ENCODE peak calls at places on chromosomes 4 and X, in five cellular contexts. One of them, this sample, is unnamed.
A peak's percentile ranks its signal among the peaks of the same experiment; 100 is the strongest.

GRCh38 chr4:150078996-150079581 is 844 bp downstream of the DCLK2 start:
- DNase-seq in neural crest cell: peak; percentile 35
- DNase-seq in BJ: no peak
- DNase-seq in fibroblast of pulmonary artery: no peak
- DNase-seq in WTC11: peak; percentile 50
- DNase-seq in this sample: peak; percentile 17

GRCh38 chr4:36712013-36712412 is 430.6 kb downstream of the DTHD1 start:
- DNase-seq in neural crest cell: no peak
- DNase-seq in WTC11: no peak
- DNase-seq in fibroblast of pulmonary artery: peak; percentile 28
- DNase-seq in BJ: no peak
- DNase-seq in this sample: no peak

GRCh38 chrX:49029876-49030275 is 13.3 kb downstream of the TFE3 start:
- DNase-seq in BJ: no peak
- DNase-seq in neural crest cell: no peak
- DNase-seq in fibroblast of pulmonary artery: no peak
- DNase-seq in WTC11: peak; percentile 69
- DNase-seq in this sample: no peak

GRCh38 chr4:94849901-94850300 is 92.1 kb downstream of the BMPR1B start:
- DNase-seq in WTC11: no peak
- DNase-seq in BJ: no peak
- DNase-seq in fibroblast of pulmonary artery: peak; percentile 11
- DNase-seq in neural crest cell: no peak
- DNase-seq in this sample: no peak

GRCh38 chr4:107640157-107640556 is 79.9 kb downstream of the PAPSS1 start:
- DNase-seq in WTC11: no peak
- DNase-seq in fibroblast of pulmonary artery: no peak
- DNase-seq in BJ: no peak
- DNase-seq in neural crest cell: no peak
- DNase-seq in this sample: no peak

GRCh38 chr4:58225460-58225859 is 1115.3 kb upstream of the IGFBP7 start:
- DNase-seq in WTC11: no peak
- DNase-seq in fibroblast of pulmonary artery: no peak
- DNase-seq in neural crest cell: no peak
- DNase-seq in BJ: no peak
- DNase-seq in this sample: no peak

GRCh38 chr4:3860913-3861636 is 94.9 kb downstream of the ADRA2C start:
- DNase-seq in BJ: no peak
- DNase-seq in WTC11: no peak
- DNase-seq in neural crest cell: no peak
- DNase-seq in fibroblast of pulmonary artery: no peak
- DNase-seq in this sample: no peak

GRCh38 chrX:150198776-150199175 is 164.3 kb upstream of the MAMLD1 start:
- DNase-seq in fibroblast of pulmonary artery: no peak
- DNase-seq in WTC11: no peak
- DNase-seq in BJ: no peak
- DNase-seq in neural crest cell: no peak
- DNase-seq in this sample: no peak

DNA sequence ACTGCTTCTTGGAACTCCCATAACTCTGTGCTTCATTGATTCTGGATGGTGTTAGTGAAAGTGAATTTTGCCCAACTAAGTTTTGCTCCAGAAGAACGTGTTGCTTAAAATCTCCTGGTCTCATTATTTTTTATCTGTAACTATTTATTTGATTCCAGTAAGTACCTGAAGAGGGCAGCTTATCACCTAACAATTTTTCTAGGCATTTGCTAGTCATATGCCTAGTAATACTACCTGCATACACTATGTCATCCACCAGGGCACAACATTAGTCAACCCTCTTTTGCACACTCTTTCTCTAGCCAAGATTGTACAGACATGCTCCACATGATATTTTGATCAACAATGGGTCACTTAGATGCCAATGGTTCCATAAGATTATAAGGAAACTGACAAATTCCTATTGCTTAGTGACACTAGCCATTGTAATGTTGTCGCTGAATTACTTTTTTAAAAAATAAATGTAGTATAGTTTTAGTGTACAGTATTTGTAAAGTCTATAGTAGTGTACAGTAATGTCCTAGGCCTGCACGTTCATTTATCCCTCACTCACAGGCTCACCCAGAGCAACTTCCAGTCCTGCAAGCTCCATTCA is 499.9 kb upstream of the AADAT start:
- DNase-seq in WTC11: no peak
- DNase-seq in BJ: no peak
- DNase-seq in fibroblast of pulmonary artery: peak; percentile 22
- DNase-seq in neural crest cell: no peak
- DNase-seq in this sample: no peak
- TF ChIP-seq CTCF in WTC11: no peak
- TF ChIP-seq CTCF in BJ: peak; percentile 6
- TF ChIP-seq CTCF in fibroblast of pulmonary artery: no peak
- TF ChIP-seq CTCF in neural crest cell: peak; percentile 66
- TF ChIP-seq CTCF in this sample: peak; percentile 35

DNA sequence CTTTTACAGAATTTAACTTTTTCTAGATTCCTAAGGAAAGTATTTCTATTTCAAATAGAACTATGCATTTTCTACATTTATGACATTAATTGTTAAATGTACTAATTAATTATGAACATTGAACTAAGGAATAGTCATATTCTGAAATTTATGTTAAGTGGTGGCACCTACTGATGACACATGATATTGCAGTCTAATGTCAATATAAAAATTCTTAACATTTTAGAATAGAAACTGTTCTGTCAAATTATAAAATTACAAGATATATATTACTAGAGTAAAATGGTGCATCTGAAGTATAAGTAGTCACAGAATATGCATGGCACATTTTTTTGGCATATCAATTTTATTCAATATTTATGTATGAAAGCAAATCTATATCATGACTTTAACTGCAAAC is 40.2 kb upstream of the NDNF start:
- DNase-seq in BJ: no peak
- DNase-seq in fibroblast of pulmonary artery: peak; percentile 7
- DNase-seq in WTC11: no peak
- DNase-seq in neural crest cell: no peak
- DNase-seq in this sample: no peak
- TF ChIP-seq CTCF in BJ: no peak
- TF ChIP-seq CTCF in fibroblast of pulmonary artery: peak; percentile 40
- TF ChIP-seq CTCF in WTC11: no peak
- TF ChIP-seq CTCF in neural crest cell: peak; percentile 61
- TF ChIP-seq CTCF in this sample: peak; percentile 43

GRCh38 chrX:142686653-142687283 is 339.0 kb upstream of the SPANXN4 start:
- DNase-seq in fibroblast of pulmonary artery: no peak
- DNase-seq in BJ: no peak
- DNase-seq in WTC11: no peak
- DNase-seq in neural crest cell: no peak
- DNase-seq in this sample: no peak
- TF ChIP-seq CTCF in fibroblast of pulmonary artery: no peak
- TF ChIP-seq CTCF in BJ: no peak
- TF ChIP-seq CTCF in WTC11: no peak
- TF ChIP-seq CTCF in neural crest cell: no peak
- TF ChIP-seq CTCF in this sample: no peak

GRCh38 chrX:24054182-24055042 is at the start of gene EIF2S3:
- DNase-seq in WTC11: peak; percentile 81
- DNase-seq in fibroblast of pulmonary artery: peak; percentile 97
- DNase-seq in neural crest cell: peak; percentile 84
- DNase-seq in BJ: peak; percentile 82
- DNase-seq in this sample: peak; percentile 89
- TF ChIP-seq CTCF in WTC11: peak; percentile 71
- TF ChIP-seq CTCF in fibroblast of pulmonary artery: peak; percentile 33
- TF ChIP-seq CTCF in neural crest cell: peak; percentile 88
- TF ChIP-seq CTCF in BJ: peak; percentile 64
- TF ChIP-seq CTCF in this sample: peak; percentile 88

GRCh38 chrX:11531226-11531625 is 134.5 kb downstream of the ARHGAP6 start:
- DNase-seq in BJ: no peak
- DNase-seq in fibroblast of pulmonary artery: peak; percentile 55
- DNase-seq in WTC11: no peak
- DNase-seq in neural crest cell: no peak
- DNase-seq in this sample: no peak
- TF ChIP-seq CTCF in BJ: peak; percentile 31
- TF ChIP-seq CTCF in fibroblast of pulmonary artery: peak; percentile 42
- TF ChIP-seq CTCF in WTC11: no peak
- TF ChIP-seq CTCF in neural crest cell: peak; percentile 59
- TF ChIP-seq CTCF in this sample: peak; percentile 38